ENCODE peak calls at places on chromosome X, in six cellular contexts. H, C, O, S, D and Q are unnamed samples.

GRCh38 chrX:140733766-140734342 is 24.3 kb downstream of the LINC00632 start:
- DNase-seq in C (peak), H (no peak), O (no peak), S (peak), D (no peak), Q (no peak)

GRCh38 chrX:42686296-42686695 is 91.7 kb downstream of the PPP1R2C start:
- DNase-seq in C (no peak), H (no peak), D (no peak), S (no peak), O (no peak), Q (no peak)

GRCh38 chrX:33045245-33045644 is 166.1 kb downstream of the DMD start:
- DNase-seq in C (no peak), H (no peak), D (no peak), S (no peak), O (no peak), Q (no peak)

GRCh38 chrX:9693307-9694001 is 72.2 kb downstream of the GPR143 start:
- DNase-seq in H (no peak), D (no peak), C (no peak), S (no peak), O (no peak), Q (no peak)

GRCh38 chrX:107442914-107443527 is 6.4 kb upstream of the FRMPD3 start:
- DNase-seq in H (no peak), D (no peak), O (no peak), C (no peak), S (no peak), Q (no peak)

GRCh38 chrX:102768984-102769761 is 48.6 kb downstream of the GPRASP3 start:
- DNase-seq in O (peak), C (peak), D (peak), S (peak), H (peak), Q (peak)

GRCh38 chrX:153519569-153520285 is 2.3 kb downstream of the ATP2B3 start:
- DNase-seq in O (no peak), S (no peak), H (no peak), D (no peak), C (no peak), Q (no peak)

GRCh38 chrX:118989886-118990285 is 15.5 kb downstream of the LONRF3 start:
- DNase-seq in O (no peak), D (no peak), C (no peak), S (no peak), H (no peak), Q (no peak)

GRCh38 chrX:150084474-150085229 is 146.4 kb upstream of the EOLA2 start:
- DNase-seq in O (no peak), S (no peak), C (peak), H (no peak), D (no peak), Q (no peak)